ENCODE peak calls at places on chromosomes 4 and X, in nine cellular contexts. S is activated T-helper 1 cell treated with anti-CD3 and anti-CD28 coated beads, Interleukin-2, amount 50 U/mL, for 16 hours; D is activated CD4-positive, alpha-beta T cell treated with anti-CD3 and anti-CD28 coated beads for 36 hours; L is fibroblast of mammary gland; N is AG20443; G is astrocyte of the cerebellum; J is stimulated activated CD4-positive, alpha-beta T cell treated with anti-CD3 and anti-CD28 coated beads, TNF-alpha, amount 100 ng/mL, for 4 hours; H is NCI-H748 treated with DMSO at 0.1 percent for 48 hours; Y is kidney glomerular epithelial cell. I is an unnamed sample.

GRCh38 chrX:50779694-50780093 is 34.3 kb downstream of the SHROOM4 start:
- DNase-seq in S (no peak), D (no peak), L (no peak), N (peak), G (no peak), J (no peak), H (no peak), Y (no peak), I (no peak)

GRCh38 chr4:172826346-172826745 is 342.3 kb upstream of the GALNT7 start:
- DNase-seq in S (no peak), D (no peak), L (no peak), N (peak), G (no peak), J (no peak), H (no peak), Y (no peak), I (no peak)

GRCh38 chr4:10047967-10048366 is 26.7 kb upstream of the SLC2A9 start:
- DNase-seq in S (no peak), D (no peak), L (no peak), N (no peak), G (no peak), J (no peak), H (no peak), Y (no peak), I (no peak)

GRCh38 chr4:165381821-165382373 is 3.1 kb downstream of the CPE start:
- DNase-seq in S (no peak), D (no peak), L (no peak), N (no peak), G (no peak), J (no peak), H (no peak), Y (no peak), I (no peak)

GRCh38 chr4:38667005-38667771 is 3.2 kb downstream of the KLF3 start:
- DNase-seq in S (no peak), D (peak), L (peak), N (peak), G (peak), J (no peak), H (peak), Y (peak), I (peak)

GRCh38 chr4:100190643-100191600 is 654 bp upstream of the DDIT4L start:
- DNase-seq in S (no peak), D (no peak), L (peak), N (peak), G (no peak), J (no peak), H (peak), Y (no peak), I (no peak)

GRCh38 chrX:50721771-50722521 is 92.0 kb downstream of the SHROOM4 start:
- DNase-seq in S (no peak), D (no peak), L (no peak), N (no peak), G (no peak), J (no peak), H (no peak), Y (no peak), I (no peak)

GRCh38 chrX:39725928-39726619 is 371.7 kb downstream of the BCOR start:
- DNase-seq in S (no peak), D (no peak), L (peak), N (peak), G (peak), J (no peak), H (no peak), Y (peak), I (no peak)

GRCh38 chrX:43552703-43553102 is 103.4 kb upstream of the MAOA start:
- DNase-seq in S (no peak), D (no peak), L (no peak), N (no peak), G (no peak), J (no peak), H (no peak), Y (no peak), I (no peak)

GRCh38 chrX:1215123-1215823 is 2.8 kb upstream of the CRLF2 start:
- DNase-seq in S (no peak), D (no peak), L (no peak), N (no peak), G (no peak), J (no peak), H (no peak), Y (no peak), I (no peak)

GRCh38 chrX:155334486-155335316 is at the start of gene CLIC2:
- DNase-seq in S (no peak), D (peak), L (peak), N (peak), G (peak), J (no peak), H (no peak), Y (no peak), I (no peak)

GRCh38 chr4:84024405-84024804 is 474.7 kb downstream of the NKX6-1 start:
- DNase-seq in S (no peak), D (no peak), L (no peak), N (no peak), G (no peak), J (no peak), H (no peak), Y (no peak), I (no peak)